ENCODE peak calls at places on chromosomes 16 and 17, in five cellular contexts. C is AG04450, E is NCI-H446 treated with DMSO at 0.1 percent for 48 hours, T is NCI-H1092, X is RPMI8226. O is an unnamed sample.

GRCh38 chr17:56810846-56811775 is 22.6 kb downstream of the C17orf67 start:
- DNase-seq in T (no peak), E (no peak), X (no peak), C (no peak), O (no peak)

GRCh38 chr17:15952048-15952532 is 7.2 kb downstream of the ADORA2B start:
- DNase-seq in T (no peak), C (no peak), X (no peak), E (no peak), O (no peak)

GRCh38 chr16:56617212-56618085 is 8.1 kb upstream of the MT1E start:
- DNase-seq in E (no peak), X (peak), T (no peak), C (no peak), O (no peak)

GRCh38 chr17:47305302-47305923 is 18.3 kb upstream of the EFCAB13 start:
- DNase-seq in C (peak), X (peak), T (no peak), E (no peak), O (no peak)

GRCh38 chr16:67396159-67396774 is 3.0 kb upstream of the TPPP3 start:
- DNase-seq in E (no peak), X (peak), T (peak), C (no peak), O (peak)

GRCh38 chr16:31105677-31106213 is 2.4 kb upstream of the BCKDK start:
- DNase-seq in X (peak), C (no peak), T (peak), E (no peak), O (no peak)

GRCh38 chr17:63039899-63040602 is 74.0 kb downstream of the TANC2 start:
- DNase-seq in T (no peak), X (peak), C (no peak), E (no peak), O (no peak)

GRCh38 chr17:59366040-59366757 is 34.7 kb downstream of the YPEL2 start:
- DNase-seq in X (no peak), C (no peak), E (no peak), T (peak), O (no peak)

GRCh38 chr16:79278506-79278905 is 322.0 kb downstream of the MAF start:
- DNase-seq in T (no peak), E (no peak), X (peak), C (no peak), O (peak)

GRCh38 chr16:78340590-78340989 is 241.1 kb downstream of the WWOX start:
- DNase-seq in C (no peak), X (no peak), T (no peak), E (no peak), O (no peak)

GRCh38 chr16:46884513-46885293 is 541 bp downstream of the GPT2 start:
- DNase-seq in E (no peak), C (no peak), T (no peak), X (peak), O (no peak)

GRCh38 chr17:39612291-39612894 is 4.7 kb upstream of the NEUROD2 start:
- DNase-seq in X (no peak), C (no peak), T (no peak), E (no peak), O (no peak)

GRCh38 chr16:89360760-89361435 is 129.5 kb downstream of the ANKRD11 start:
- DNase-seq in T (no peak), C (no peak), X (no peak), E (no peak), O (peak)

GRCh38 chr17:63925615-63926014 is 6.5 kb downstream of the CD79B start:
- DNase-seq in T (no peak), C (no peak), E (no peak), X (no peak), O (no peak)

GRCh38 chr17:4358154-4358553 is 8.3 kb downstream of the UBE2G1 start:
- DNase-seq in T (no peak), X (no peak), E (no peak), C (no peak), O (no peak)

GRCh38 chr16:13940397-13940933 is 20.5 kb downstream of the ERCC4 start:
- DNase-seq in E (no peak), T (no peak), C (no peak), X (no peak), O (no peak)

GRCh38 chr17:81039854-81040758 is 5.2 kb downstream of the BAIAP2 start:
- DNase-seq in T (no peak), X (no peak), E (no peak), C (no peak), O (no peak)

GRCh38 chr17:37417852-37418251 is 11.2 kb downstream of the TADA2A start:
- DNase-seq in E (no peak), X (no peak), T (no peak), C (no peak), O (no peak)

GRCh38 chr16:84315422-84315821 is 20.7 kb downstream of the WFDC1 start:
- DNase-seq in T (no peak), C (no peak), E (no peak), X (no peak), O (no peak)

GRCh38 chr16:57477531-57478202 is 8.6 kb downstream of the DOK4 start:
- DNase-seq in X (no peak), T (no peak), C (no peak), E (no peak), O (peak)

GRCh38 chr16:14240216-14240843 is 169.2 kb downstream of the MRTFB start:
- DNase-seq in T (no peak), X (no peak), E (no peak), C (no peak), O (no peak)

GRCh38 chr17:62882878-62883277 is 74.8 kb upstream of the MARCHF10 start:
- DNase-seq in C (no peak), E (no peak), X (no peak), T (no peak), O (no peak)

GRCh38 chr17:81492202-81492601 is 20.4 kb downstream of the ACTG1 start:
- DNase-seq in C (no peak), E (no peak), X (no peak), T (no peak), O (no peak)

GRCh38 chr16:89095401-89095974 is 1.8 kb downstream of the ACSF3 start:
- DNase-seq in C (no peak), X (no peak), E (no peak), T (no peak), O (no peak)

GRCh38 chr17:3009411-3009920 is 53.9 kb downstream of the OR1D5 start:
- DNase-seq in X (no peak), C (no peak), T (no peak), E (no peak), O (no peak)

GRCh38 chr16:57920891-57921240 is 50.1 kb downstream of the CNGB1 start:
- DNase-seq in C (no peak), T (no peak), X (peak), E (no peak), O (no peak)

GRCh38 chr16:6684076-6684673 is 648.5 kb upstream of the RBFOX1 start:
- DNase-seq in T (no peak), C (no peak), X (peak), E (no peak), O (peak)

GRCh38 chr17:64216030-64216384 is 47.1 kb downstream of the TEX2 start:
- DNase-seq in X (no peak), C (no peak), T (no peak), E (no peak), O (no peak)

GRCh38 chr17:41496803-41497484 is 7.2 kb upstream of the KRT36 start:
- DNase-seq in E (peak), C (peak), T (peak), X (peak), O (no peak)

GRCh38 chr16:57721356-57721755 is 14.2 kb upstream of the KATNB1 start:
- DNase-seq in C (no peak), X (no peak), E (no peak), T (no peak), O (no peak)

GRCh38 chr16:10813123-10813455 is 5.5 kb downstream of the TVP23A start:
- DNase-seq in T (no peak), C (no peak), X (no peak), E (no peak), O (no peak)

GRCh38 chr16:1532081-1532760 is 1.2 kb upstream of the TMEM204 start:
- DNase-seq in T (no peak), X (no peak), E (no peak), C (no peak), O (no peak)

GRCh38 chr17:43591750-43592562 is 45.8 kb upstream of the ETV4 start:
- DNase-seq in X (no peak), T (no peak), C (peak), E (peak), O (no peak)

GRCh38 chr17:15893333-15894024 is 51.5 kb upstream of the ADORA2B start:
- DNase-seq in T (no peak), C (no peak), E (no peak), X (no peak), O (no peak)

O was measured in DMS79.